ENCODE peak calls at places on chromosomes 4 and X, in nine cellular contexts. K is kidney, D is A549, L is left ventricle myocardium inferior, N is OCI-LY7, O is IMR-90, Y is suprapubic skin, R is heart right ventricle, S is psoas muscle. Q is an unnamed sample.

GRCh38 chr4:188372856-188373255 is 233.6 kb downstream of the TRIML1 start:
- DNase-seq in K (no peak), D (peak; percentile 88), L (no peak), N (no peak), O (peak; percentile 47), Y (no peak), R (no peak), S (no peak), Q (no peak)

GRCh38 chr4:10587697-10588096 is 96.9 kb downstream of the CLNK start:
- DNase-seq in K (no peak), D (no peak), L (no peak), N (no peak), O (no peak), Y (no peak), R (no peak), S (no peak), Q (no peak)

GRCh38 chr4:77073981-77074865 is 1.6 kb downstream of the CCNI start:
- DNase-seq in K (no peak), D (no peak), L (no peak), N (no peak), O (no peak), Y (no peak), R (no peak), S (no peak), Q (no peak)

GRCh38 chrX:9878141-9878875 is 88.8 kb upstream of the CLDN34 start:
- DNase-seq in K (no peak), D (no peak), L (no peak), N (no peak), O (peak; percentile 65), Y (no peak), R (no peak), S (no peak), Q (no peak)

GRCh38 chr4:71206763-71207162 is 132.1 kb upstream of the SLC4A4 start:
- DNase-seq in K (no peak), D (no peak), L (no peak), N (no peak), O (peak; percentile 93), Y (no peak), R (no peak), S (no peak), Q (no peak)

GRCh38 chr4:98242063-98242462 is 19.1 kb upstream of the RAP1GDS1 start:
- DNase-seq in K (no peak), D (no peak), L (no peak), N (no peak), O (no peak), Y (no peak), R (no peak), S (no peak), Q (no peak)

GRCh38 chr4:89739589-89739988 is 97.4 kb downstream of the SNCA start:
- DNase-seq in K (no peak), D (no peak), L (no peak), N (no peak), O (no peak), Y (no peak), R (no peak), S (no peak), Q (no peak)

GRCh38 chr4:121164291-121164690 is at the start of gene TNIP3:
- DNase-seq in K (no peak), D (no peak), L (no peak), N (no peak), O (peak; percentile 55), Y (no peak), R (no peak), S (no peak), Q (no peak)

GRCh38 chrX:149633511-149633910 is 1.9 kb upstream of the TMEM185A start:
- DNase-seq in K (no peak), D (no peak), L (no peak), N (no peak), O (no peak), Y (no peak), R (no peak), S (no peak), Q (no peak)

GRCh38 chr4:186348433-186348832 is 82.4 kb downstream of the F11 start:
- DNase-seq in K (no peak), D (no peak), L (no peak), N (no peak), O (no peak), Y (no peak), R (no peak), S (no peak), Q (no peak)

GRCh38 chr4:24799196-24799543 is 3.8 kb downstream of the SOD3 start:
- DNase-seq in K (no peak), D (no peak), L (no peak), N (no peak), O (no peak), Y (no peak), R (no peak), S (no peak), Q (no peak)

GRCh38 chrX:113275769-113276168 is 435.1 kb upstream of the AMOT start:
- DNase-seq in K (no peak), D (no peak), L (no peak), N (no peak), O (no peak), Y (no peak), R (no peak), S (no peak), Q (no peak)

GRCh38 chrX:39709364-39709763 is 388.4 kb downstream of the BCOR start:
- DNase-seq in K (no peak), D (no peak), L (no peak), N (no peak), O (no peak), Y (no peak), R (no peak), S (no peak), Q (no peak)

GRCh38 chrX:39716401-39716800 is 381.4 kb downstream of the BCOR start:
- DNase-seq in K (no peak), D (no peak), L (no peak), N (no peak), O (no peak), Y (no peak), R (no peak), S (no peak), Q (no peak)

GRCh38 chrX:39718951-39719350 is 378.8 kb downstream of the BCOR start:
- DNase-seq in K (no peak), D (no peak), L (no peak), N (no peak), O (no peak), Y (no peak), R (no peak), S (no peak), Q (no peak)

GRCh38 chrX:39716802-39717540 is 380.8 kb downstream of the BCOR start:
- DNase-seq in K (no peak), D (no peak), L (no peak), N (no peak), O (no peak), Y (no peak), R (no peak), S (no peak), Q (no peak)

GRCh38 chrX:39714471-39714870 is 383.3 kb downstream of the BCOR start:
- DNase-seq in K (no peak), D (no peak), L (no peak), N (no peak), O (no peak), Y (no peak), R (no peak), S (no peak), Q (no peak)
- H3K27ac ChIP-seq in K (no peak overlapping the region), D (no peak overlapping the region), L (no peak overlapping the region), N (no peak overlapping the region), O (no peak overlapping the region), Y (no peak overlapping the region), R (no peak overlapping the region), S (no peak overlapping the region), Q (no peak overlapping the region)

GRCh38 chr4:139077567-139078355 is 62.2 kb downstream of the NOCT start:
- DNase-seq in K (no peak), D (no peak), L (no peak), N (no peak), O (no peak), Y (no peak), R (no peak), S (no peak), Q (no peak)
- H3K4me1 ChIP-seq in K (peaks cover 15% of the 10 kb centered on the region), D (peaks cover 31% of the 10 kb centered on the region), L (peaks cover 94% of the 10 kb centered on the region), N (peaks cover 15% of the 10 kb centered on the region), O (no peaks in the 10 kb centered on the region), Y (peaks cover 42% of the 10 kb centered on the region), R (peaks cover 6% of the 10 kb centered on the region), S (peaks cover 68% of the 10 kb centered on the region), Q (peaks cover 54% of the 10 kb centered on the region)

GRCh38 chrX:16578218-16578617 is 71.7 kb upstream of the S100G start:
- DNase-seq in K (no peak), D (no peak), L (no peak), N (no peak), O (peak; percentile 73), Y (no peak), R (no peak), S (no peak), Q (no peak)
- TF ChIP-seq CTCF in K (no peak), D (no peak), L (no peak), N (no peak), O (no peak), Y (no peak), R (no peak), S (no peak), Q (no peak)

GRCh38 chrX:94121799-94122198 is 447.8 kb downstream of the FAM133A start:
- DNase-seq in K (no peak), D (no peak), L (no peak), N (no peak), O (no peak), Y (no peak), R (no peak), S (no peak), Q (no peak)

GRCh38 chrX:94123062-94123461 is 449.1 kb downstream of the FAM133A start:
- DNase-seq in K (no peak), D (no peak), L (no peak), N (no peak), O (no peak), Y (no peak), R (no peak), S (no peak), Q (no peak)
- H3K27ac ChIP-seq in K (no peak overlapping the region), D (no peak overlapping the region), L (no peak overlapping the region), N (no peak overlapping the region), O (no peak overlapping the region), Y (no peak overlapping the region), R (no peak overlapping the region), S (no peak overlapping the region), Q (no peak overlapping the region)

GRCh38 chr4:6349896-6350295 is 80.2 kb downstream of the WFS1 start:
- DNase-seq in K (no peak), D (no peak), L (no peak), N (no peak), O (peak; percentile 10), Y (no peak), R (no peak), S (no peak), Q (no peak)
- H3K4me1 ChIP-seq in K (no peaks in the 10 kb centered on the region), D (peaks cover 2% of the 10 kb centered on the region), L (no peaks in the 10 kb centered on the region), N (no peaks in the 10 kb centered on the region), O (no peaks in the 10 kb centered on the region), Y (no peaks in the 10 kb centered on the region), R (no peaks in the 10 kb centered on the region), S (no peaks in the 10 kb centered on the region), Q (no peaks in the 10 kb centered on the region)

DNA sequence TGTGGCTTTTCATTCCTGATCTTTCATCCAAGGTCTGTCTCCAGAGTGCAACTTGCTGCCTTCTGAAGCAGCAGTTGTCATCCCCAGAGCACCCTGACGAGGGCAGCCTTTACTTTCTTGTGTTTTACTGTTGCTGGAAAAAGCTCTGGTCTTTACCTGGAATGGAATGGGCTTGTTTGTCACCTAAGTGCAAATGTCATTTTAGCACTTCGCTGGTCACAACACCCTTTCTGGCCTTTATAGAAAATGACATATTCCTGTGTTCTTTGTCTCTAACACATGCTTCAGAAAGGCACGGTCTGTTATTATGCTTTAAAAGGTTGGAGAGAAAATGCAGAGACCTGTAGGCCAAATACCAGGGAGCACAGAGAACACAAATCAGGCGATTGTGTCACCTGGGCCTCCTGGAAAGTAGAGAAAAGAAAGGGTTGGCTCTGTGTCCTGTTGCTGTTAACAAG is 332.7 kb upstream of the IGFBP7 start:
- DNase-seq in K (no peak), D (peak; percentile 35), L (peak; percentile 38), N (peak; percentile 30), O (peak; percentile 13), Y (no peak), R (peak; percentile 44), S (no peak), Q (no peak)
- TF ChIP-seq CTCF in K (peak; percentile 82), D (peak; percentile 65), L (peak; percentile 81), N (peak; percentile 79), O (peak; percentile 51), Y (no peak), R (peak; percentile 36), S (peak; percentile 44), Q (peak; percentile 57)

Q was measured in upper lobe of right lung.